ENCODE peak calls at places on chromosome 21, in six cellular contexts. I is NCI-H1105; Z is NCI-H69; R is cardiac fibroblast; O is pancreas; Q is stimulated activated CD4-positive, alpha-beta T cell treated with anti-CD3 and anti-CD28 coated beads, Interleukin-1b, Interleukin-23, amount 100 ng/mL, for 24 hours. W is an unnamed sample.

GRCh38 chr21:46248827-46249226 is 20.3 kb upstream of the LSS start:
- DNase-seq in I (no peak), Z (no peak), R (no peak), O (no peak), Q (no peak), W (no peak)

GRCh38 chr21:17416139-17416538 is 96.7 kb upstream of the CXADR start:
- DNase-seq in I (no peak), Z (no peak), R (peak), O (no peak), Q (no peak), W (no peak)

GRCh38 chr21:28762357-28762735 is 230.3 kb downstream of the LTN1 start:
- DNase-seq in I (no peak), Z (no peak), R (no peak), O (no peak), Q (no peak), W (no peak)

GRCh38 chr21:34839070-34839820 is 170.5 kb downstream of the CLIC6 start:
- DNase-seq in I (no peak), Z (no peak), R (no peak), O (no peak), Q (no peak), W (no peak)

GRCh38 chr21:45836268-45836655 is 145.3 kb upstream of the COL6A1 start:
- DNase-seq in I (no peak), Z (peak), R (no peak), O (no peak), Q (no peak), W (no peak)

GRCh38 chr21:42459583-42460215 is 36.3 kb downstream of the RSPH1 start:
- DNase-seq in I (no peak), Z (no peak), R (no peak), O (no peak), Q (no peak), W (peak)

GRCh38 chr21:37503848-37504467 is 137.4 kb downstream of the DYRK1A start:
- DNase-seq in I (no peak), Z (no peak), R (peak), O (no peak), Q (peak), W (no peak)

GRCh38 chr21:36388835-36389234 is 3.6 kb downstream of the CHAF1B start:
- DNase-seq in I (no peak), Z (peak), R (peak), O (peak), Q (no peak), W (no peak)

GRCh38 chr21:33825898-33826297 is 89.7 kb downstream of the ATP5PO start:
- DNase-seq in I (no peak), Z (no peak), R (peak), O (no peak), Q (no peak), W (no peak)

GRCh38 chr21:37565530-37566223 is 199.1 kb downstream of the DYRK1A start:
- DNase-seq in I (no peak), Z (peak), R (peak), O (no peak), Q (no peak), W (no peak)

GRCh38 chr21:41703857-41704501 is 62.9 kb downstream of the RIPK4 start:
- DNase-seq in I (no peak), Z (peak), R (no peak), O (peak), Q (no peak), W (peak)

GRCh38 chr21:29144736-29145353 is 14.4 kb downstream of the MAP3K7CL start:
- DNase-seq in I (no peak), Z (no peak), R (peak), O (no peak), Q (no peak), W (no peak)

GRCh38 chr21:27291006-27291405 is 324.1 kb upstream of the ADAMTS5 start:
- DNase-seq in I (no peak), Z (no peak), R (peak), O (no peak), Q (no peak), W (no peak)

GRCh38 chr21:46151261-46151988 is 4.0 kb downstream of the FTCD start:
- DNase-seq in I (no peak), Z (no peak), R (no peak), O (peak), Q (no peak), W (no peak)

GRCh38 chr21:31730687-31731111 is 1.2 kb downstream of the SCAF4 start:
- DNase-seq in I (no peak), Z (peak), R (peak), O (no peak), Q (no peak), W (no peak)

GRCh38 chr21:46078322-46078981 is 19.5 kb upstream of the COL6A2 start:
- DNase-seq in I (no peak), Z (no peak), R (no peak), O (no peak), Q (no peak), W (no peak)

GRCh38 chr21:37904879-37905278 is 11.4 kb downstream of the KCNJ6 start:
- DNase-seq in I (no peak), Z (no peak), R (no peak), O (no peak), Q (no peak), W (no peak)

GRCh38 chr21:43692949-43693348 is 26.0 kb upstream of the PDXK start:
- DNase-seq in I (no peak), Z (no peak), R (no peak), O (no peak), Q (no peak), W (no peak)

GRCh38 chr21:39523398-39523797 is 71.6 kb downstream of the SH3BGR start:
- DNase-seq in I (no peak), Z (no peak), R (no peak), O (peak), Q (no peak), W (peak)

GRCh38 chr21:25385912-25386474 is 221.3 kb downstream of the MRPL39 start:
- DNase-seq in I (peak), Z (peak), R (peak), O (peak), Q (no peak), W (no peak)